ENCODE peak calls at places on chromosomes 12 and 14, in eight cellular contexts. N is GM04504; W is activated gamma-delta T cell treated with Interleukin-2 at 50 U/mL for 16 hours; P is stimulated activated CD4-positive, alpha-beta T cell treated with anti-CD3 and anti-CD28 coated beads, Interleukin-4, amount 100 ng/mL, for 24 hours; J is stromal cell of bone marrow; E is naive thymus-derived CD8-positive, alpha-beta T cell; Y is stimulated activated CD8-positive, alpha-beta memory T cell treated with anti-CD3 and anti-CD28 coated beads, Interleukin-12 subunit alpha, Interleukin-12 subunit beta, amount 100 ng/mL, for 1 hour; M is lower lobe of right lung. V is an unnamed sample.

GRCh38 chr14:81095539-81095938 is 125.2 kb downstream of the GTF2A1 start:
- DNase-seq in N (no peak), W (no peak), P (no peak), J (no peak), E (no peak), Y (no peak), M (no peak), V (no peak)

GRCh38 chr12:68932701-68933563 is at the start of gene CPM:
- DNase-seq in N (no peak), W (peak; percentile 52), P (peak; percentile 75), J (peak; percentile 13), E (peak; percentile 79), Y (peak; percentile 36), M (peak; percentile 91), V (peak; percentile 86)

GRCh38 chr14:77542349-77543239 is 44.0 kb upstream of the ISM2 start:
- DNase-seq in N (no peak), W (no peak), P (no peak), J (no peak), E (no peak), Y (no peak), M (no peak), V (no peak)

GRCh38 chr14:61525293-61526011 is 169.9 kb upstream of the HIF1A start:
- DNase-seq in N (no peak), W (peak; percentile 55), P (peak; percentile 74), J (no peak), E (no peak), Y (peak; percentile 36), M (peak; percentile 70), V (peak; percentile 49)

GRCh38 chr12:130847097-130847496 is 8.0 kb upstream of the STX2 start:
- DNase-seq in N (peak; percentile 56), W (no peak), P (no peak), J (no peak), E (no peak), Y (no peak), M (no peak), V (no peak)

GRCh38 chr12:127108360-127109215 is 1158.4 kb upstream of the TMEM132C start:
- DNase-seq in N (peak; percentile 51), W (peak; percentile 20), P (peak; percentile 49), J (peak; percentile 51), E (peak; percentile 70), Y (peak; percentile 9), M (peak; percentile 63), V (peak; percentile 58)

GRCh38 chr14:81991998-81992397 is 458.3 kb upstream of the SEL1L start:
- DNase-seq in N (no peak), W (no peak), P (no peak), J (no peak), E (no peak), Y (no peak), M (no peak), V (no peak)

GRCh38 chr12:100827901-100828520 is 33.4 kb downstream of the ANO4 start:
- DNase-seq in N (no peak), W (no peak), P (no peak), J (peak; percentile 9), E (no peak), Y (no peak), M (no peak), V (no peak)

GRCh38 chr14:71388336-71388735 is 481.1 kb downstream of the PCNX1 start:
- DNase-seq in N (no peak), W (no peak), P (no peak), J (no peak), E (no peak), Y (no peak), M (no peak), V (no peak)

GRCh38 chr12:42099433-42099832 is 45.2 kb downstream of the GXYLT1 start:
- DNase-seq in N (no peak), W (no peak), P (no peak), J (no peak), E (no peak), Y (no peak), M (no peak), V (no peak)

GRCh38 chr12:32568241-32568640 is 110.9 kb upstream of the DNM1L start:
- DNase-seq in N (peak; percentile 78), W (no peak), P (no peak), J (peak; percentile 65), E (no peak), Y (no peak), M (no peak), V (no peak)

GRCh38 chr14:78157855-78158436 is 12.2 kb upstream of the NRXN3 start:
- DNase-seq in N (no peak), W (no peak), P (no peak), J (peak; percentile 17), E (no peak), Y (no peak), M (no peak), V (no peak)

GRCh38 chr12:57842342-57843294 is 3.9 kb downstream of the CTDSP2 start:
- DNase-seq in N (no peak), W (no peak), P (peak; percentile 50), J (no peak), E (no peak), Y (no peak), M (no peak), V (peak; percentile 42)

GRCh38 chr14:76498536-76498935 is 122.6 kb downstream of the ESRRB start:
- DNase-seq in N (no peak), W (no peak), P (no peak), J (no peak), E (no peak), Y (no peak), M (no peak), V (no peak)

GRCh38 chr12:948238-948637 is 1.3 kb downstream of the RAD52 start:
- DNase-seq in N (no peak), W (no peak), P (no peak), J (no peak), E (no peak), Y (no peak), M (no peak), V (peak; percentile 56)

GRCh38 chr12:80321653-80322052 is 122.4 kb upstream of the PTPRQ start:
- DNase-seq in N (no peak), W (no peak), P (no peak), J (no peak), E (no peak), Y (no peak), M (no peak), V (no peak)

GRCh38 chr12:60169904-60170303 is 574.1 kb downstream of the SLC16A7 start:
- DNase-seq in N (no peak), W (no peak), P (no peak), J (no peak), E (no peak), Y (no peak), M (no peak), V (no peak)

GRCh38 chr14:69260246-69260978 is 454 bp downstream of the GALNT16 start:
- DNase-seq in N (no peak), W (no peak), P (no peak), J (no peak), E (no peak), Y (no peak), M (no peak), V (no peak)

GRCh38 chr12:66514581-66514980 is 164.3 kb downstream of the GRIP1 start:
- DNase-seq in N (no peak), W (no peak), P (no peak), J (peak; percentile 37), E (no peak), Y (no peak), M (no peak), V (no peak)

GRCh38 chr14:99872786-99873440 is 79.7 kb downstream of the EML1 start:
- DNase-seq in N (no peak), W (no peak), P (no peak), J (no peak), E (no peak), Y (no peak), M (no peak), V (no peak)

GRCh38 chr14:33800735-33801163 is 150.1 kb downstream of the EGLN3 start:
- DNase-seq in N (no peak), W (no peak), P (no peak), J (no peak), E (no peak), Y (no peak), M (peak; percentile 44), V (no peak)

GRCh38 chr12:88338486-88338885 is 196.4 kb downstream of the TMTC3 start:
- DNase-seq in N (no peak), W (no peak), P (no peak), J (no peak), E (no peak), Y (no peak), M (no peak), V (no peak)

GRCh38 chr14:97642631-97643030 is 845.4 kb downstream of the VRK1 start:
- DNase-seq in N (no peak), W (no peak), P (no peak), J (no peak), E (no peak), Y (no peak), M (no peak), V (no peak)

GRCh38 chr12:88063375-88063774 is 34.2 kb upstream of the C12orf50 start:
- DNase-seq in N (no peak), W (no peak), P (no peak), J (no peak), E (no peak), Y (no peak), M (no peak), V (no peak)

V was measured in colonic mucosa.